ENCODE peak calls at places on chromosomes 16 and 17, in five cellular contexts. T, W, G, C and D are unnamed samples.
A peak's percentile ranks its signal among the peaks of the same experiment; 100 is the strongest.

GRCh38 chr17:66441012-66441703 is 138.7 kb downstream of the PRKCA start:
- DNase-seq in T (no peak), W (no peak), C (peak; percentile 38), G (no peak), D (no peak)

GRCh38 chr16:19223235-19223847 is 55.3 kb downstream of the SYT17 start:
- DNase-seq in G (peak; percentile 47), W (peak; percentile 89), T (peak; percentile 4), C (peak; percentile 57), D (peak; percentile 67)

GRCh38 chr17:46777943-46778915 is 40.3 kb downstream of the WNT3 start:
- DNase-seq in W (no peak), T (no peak), G (no peak), C (no peak), D (no peak)

GRCh38 chr17:66527335-66527734 is 224.9 kb downstream of the PRKCA start:
- DNase-seq in C (no peak), G (no peak), T (no peak), W (no peak), D (no peak)

GRCh38 chr16:87132361-87133014 is 184.7 kb downstream of the C16orf95 start:
- DNase-seq in G (peak; percentile 57), C (peak; percentile 77), W (no peak), T (peak; percentile 60), D (no peak)

GRCh38 chr16:66150691-66151090 is 215.8 kb upstream of the CDH5 start:
- DNase-seq in C (no peak), T (peak; percentile 28), G (no peak), W (no peak), D (no peak)

GRCh38 chr16:918068-918467 is 52.7 kb downstream of the LMF1 start:
- DNase-seq in G (no peak), T (peak; percentile 11), C (peak; percentile 89), W (no peak), D (no peak)

GRCh38 chr17:74816883-74817620 is 40.9 kb upstream of the NAT9 start:
- DNase-seq in T (no peak), W (no peak), C (no peak), G (no peak), D (no peak)

GRCh38 chr16:27305342-27305741 is 8.4 kb upstream of the IL4R start:
- DNase-seq in G (no peak), C (no peak), T (no peak), W (no peak), D (no peak)

GRCh38 chr16:25897677-25898076 is 205.9 kb downstream of the HS3ST4 start:
- DNase-seq in G (no peak), T (no peak), C (no peak), W (no peak), D (no peak)

GRCh38 chr17:77140878-77141767 is at the start of gene SEC14L1:
- DNase-seq in T (no peak), C (peak; percentile 93), G (peak; percentile 59), W (peak; percentile 69), D (peak; percentile 86)

GRCh38 chr17:34826332-34826731 is 134.9 kb downstream of the CCT6B start:
- DNase-seq in W (no peak), T (no peak), C (no peak), G (no peak), D (no peak)

GRCh38 chr16:21684199-21684598 is 20.4 kb downstream of the OTOA start:
- DNase-seq in W (peak; percentile 82), C (no peak), G (no peak), T (no peak), D (peak; percentile 58)

GRCh38 chr16:20385844-20386832 is 18.4 kb downstream of the PDILT start:
- DNase-seq in C (peak; percentile 81), W (peak; percentile 89), G (peak; percentile 64), T (peak; percentile 36), D (peak; percentile 81)

DNA sequence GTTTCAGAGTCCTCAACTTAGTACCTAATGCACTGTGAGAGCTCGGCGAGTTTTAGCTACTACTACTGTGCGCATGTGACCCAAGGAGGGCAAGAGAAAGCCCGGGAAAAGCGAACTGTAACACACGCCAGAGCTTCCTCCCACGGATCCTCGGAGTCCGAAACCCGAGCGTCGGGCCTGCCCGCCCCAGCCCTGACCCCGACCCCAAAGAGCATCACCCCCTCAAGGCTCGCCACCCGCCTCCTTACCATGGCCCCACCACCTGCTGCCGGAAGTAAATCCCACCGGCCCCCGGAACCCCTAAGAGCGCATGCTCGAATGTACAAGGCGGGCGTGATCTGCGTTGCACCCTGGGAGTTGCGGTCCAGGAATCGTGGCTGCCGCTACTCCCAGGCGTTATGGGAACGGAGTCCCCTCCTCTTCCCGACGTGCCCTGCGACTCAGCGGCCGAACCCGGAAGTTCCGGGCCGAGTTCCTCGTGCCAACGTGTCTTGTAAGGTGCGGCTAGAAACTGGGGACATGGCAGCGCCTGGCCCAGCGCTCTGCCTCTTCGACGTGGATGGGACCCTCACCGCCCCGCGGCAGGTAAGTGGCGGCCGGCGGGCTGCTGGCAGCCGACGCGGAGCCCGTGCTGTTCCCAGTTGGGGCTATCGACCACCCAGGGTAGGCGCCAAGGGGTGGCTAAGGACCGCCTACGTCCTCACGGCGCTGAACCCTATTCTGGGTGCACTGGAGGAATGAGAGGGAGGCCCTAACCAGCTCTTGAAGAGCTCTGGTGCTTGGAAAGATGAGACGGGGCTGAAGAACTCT is at the start of the genes PMM2 and TMEM186:
- DNase-seq in C (peak; percentile 97), G (peak; percentile 91), W (peak; percentile 92), T (peak; percentile 95), D (peak; percentile 97)
- H3K14ac ChIP-seq in C (peak within 1 kb of the TSS; percentile 94), G (no peak within 1 kb of the TSS), W (no peak within 1 kb of the TSS), T (peak within 1 kb of the TSS; percentile 99), D (peak within 1 kb of the TSS; percentile 20)

GRCh38 chr17:82604532-82604931 is 43.7 kb downstream of the WDR45B start:
- DNase-seq in C (no peak), G (no peak), W (no peak), T (no peak), D (no peak)
- H3K27ac ChIP-seq in C (no peak overlapping the region), G (no peak overlapping the region), W (no peak overlapping the region), T (no peak overlapping the region), D (no peak overlapping the region)

DNA sequence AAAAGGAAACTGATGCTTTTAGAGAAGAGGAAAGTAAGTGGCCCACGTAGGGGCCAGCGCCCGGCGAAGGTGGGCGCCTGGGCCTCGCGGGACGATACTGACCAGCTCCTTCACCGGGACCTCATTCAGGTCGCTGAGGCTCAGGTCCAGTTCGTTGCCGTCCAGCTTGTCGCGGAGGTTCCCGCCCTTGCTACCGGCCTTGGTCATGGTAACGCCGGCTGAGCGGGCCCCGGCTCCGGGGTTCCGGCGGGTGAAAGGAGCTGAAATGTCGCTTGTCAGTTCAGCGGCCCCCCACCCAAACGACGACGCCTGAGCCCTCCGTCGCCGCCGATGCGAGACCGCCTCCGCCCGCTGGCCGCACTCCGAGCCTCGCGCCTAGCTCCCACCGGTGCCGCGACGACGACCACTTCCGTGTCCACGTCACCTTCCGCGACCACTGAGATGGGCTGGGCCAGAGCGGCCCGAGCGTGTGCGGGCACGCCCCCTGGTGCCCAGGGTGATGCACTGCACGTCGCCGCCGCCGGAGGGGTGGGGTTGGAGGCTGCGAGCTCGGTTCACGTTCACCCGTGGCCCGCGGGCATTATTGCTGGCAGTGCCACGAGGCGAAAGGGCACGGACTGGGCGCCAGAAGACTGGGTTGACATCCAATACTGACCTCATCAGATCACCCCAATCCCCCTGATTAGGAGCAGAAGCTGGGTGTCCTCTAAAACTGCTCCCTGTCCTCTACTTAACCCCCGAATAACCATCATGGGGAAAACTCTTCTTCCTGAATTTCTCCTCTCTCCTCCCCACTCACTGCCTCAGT is at the start of gene LRRC59:
- DNase-seq in C (peak; percentile 91), W (peak; percentile 98), G (peak; percentile 80), T (peak; percentile 82), D (peak; percentile 88)
- H3K14ac ChIP-seq in C (peak within 1 kb of the TSS; percentile 75), W (no peak within 1 kb of the TSS), G (peak within 1 kb of the TSS; percentile 33), T (peak within 1 kb of the TSS; percentile 95), D (peak within 1 kb of the TSS; percentile 67)

GRCh38 chr16:81315271-81316175 is 761 bp downstream of the GAN start:
- DNase-seq in G (peak; percentile 23), W (peak; percentile 62), T (peak; percentile 51), C (peak; percentile 57), D (no peak)
- H3K27ac ChIP-seq in G (no peak overlapping the region), W (peak overlapping the region; percentile 85), T (peak overlapping the region; percentile 33), C (peak overlapping the region; percentile 77), D (no peak overlapping the region)

DNA sequence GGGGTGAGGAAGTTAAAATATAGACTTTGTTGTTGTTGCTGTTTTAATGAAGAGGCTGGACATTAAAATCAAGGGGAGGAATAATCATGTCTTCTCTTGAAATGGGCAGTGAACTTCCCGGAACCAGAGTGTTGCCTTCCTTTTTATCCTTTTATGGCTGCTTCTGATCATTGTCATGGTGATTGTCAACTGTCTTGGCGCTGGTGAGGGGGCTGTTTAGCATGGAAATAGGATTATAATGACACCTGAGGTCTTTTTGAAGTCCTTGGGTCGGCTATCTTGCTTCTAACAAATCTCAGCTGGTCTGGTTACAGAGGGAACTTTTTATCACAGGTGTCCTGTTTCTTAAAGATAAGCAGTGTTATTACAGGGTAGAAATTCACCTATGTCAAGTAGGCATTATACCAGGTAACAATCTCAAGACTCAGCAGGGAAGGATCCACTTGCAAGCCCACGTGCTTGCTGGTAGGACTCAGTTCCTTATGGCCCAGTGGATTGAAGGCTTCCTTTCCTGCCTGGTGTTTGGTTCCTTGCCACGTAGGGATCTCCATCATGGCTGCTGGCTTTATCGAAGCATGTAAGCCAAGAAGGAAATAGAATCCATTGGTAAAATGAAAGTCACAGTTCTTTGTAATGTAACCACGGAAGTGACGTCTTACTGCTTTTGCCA is 349.3 kb downstream of the WWOX start:
- DNase-seq in W (no peak), C (no peak), G (no peak), T (no peak), D (no peak)
- H3K14ac ChIP-seq in W (no peak overlapping the region), C (no peak overlapping the region), G (no peak overlapping the region), T (no peak overlapping the region), D (no peak overlapping the region)

DNA sequence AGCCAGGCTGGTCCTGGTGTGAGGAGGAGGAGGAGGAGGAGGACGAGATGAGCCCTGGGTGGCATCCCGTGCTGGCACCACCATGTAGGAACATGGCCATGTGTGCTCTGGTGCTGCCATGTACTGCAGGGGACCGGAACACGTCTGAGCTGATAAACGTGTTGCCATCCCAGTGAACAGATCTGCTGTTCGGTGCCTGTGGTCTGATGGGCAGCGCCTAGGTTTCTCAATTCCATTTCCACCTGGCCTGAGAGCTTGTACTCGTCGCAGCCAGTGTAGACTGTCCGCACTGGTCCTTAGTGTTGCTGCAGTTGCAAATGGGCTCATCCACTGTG is 28.4 kb upstream of the FOXK2 start:
- DNase-seq in G (no peak), C (no peak), W (no peak), T (no peak), D (no peak)
- H3K27ac ChIP-seq in G (no peak overlapping the region), C (no peak overlapping the region), W (no peak overlapping the region), T (no peak overlapping the region), D (no peak overlapping the region)